ENCODE peak calls at places on chromosomes 11 and 22, in six cellular contexts. One of them, this sample, is unnamed.

GRCh38 chr11:19739872-19740271 is 27.2 kb downstream of the NAV2 start:
- DNase-seq in dorsolateral prefrontal cortex: no peak
- DNase-seq in mucosa of descending colon: no peak
- DNase-seq in ascending aorta: no peak
- DNase-seq in PC-3: no peak
- DNase-seq in sigmoid colon: peak
- DNase-seq in this sample: no peak

GRCh38 chr11:84420261-84420660 is 1134.1 kb upstream of the CCDC90B start:
- DNase-seq in dorsolateral prefrontal cortex: no peak
- DNase-seq in mucosa of descending colon: no peak
- DNase-seq in ascending aorta: no peak
- DNase-seq in PC-3: no peak
- DNase-seq in sigmoid colon: no peak
- DNase-seq in this sample: no peak

GRCh38 chr22:46063861-46064235 is 86.5 kb upstream of the PPARA start:
- DNase-seq in dorsolateral prefrontal cortex: peak
- DNase-seq in mucosa of descending colon: no peak
- DNase-seq in ascending aorta: peak
- DNase-seq in PC-3: peak
- DNase-seq in sigmoid colon: peak
- DNase-seq in this sample: no peak

GRCh38 chr11:20031155-20032001 is 128.9 kb downstream of the DBX1 start:
- DNase-seq in dorsolateral prefrontal cortex: no peak
- DNase-seq in mucosa of descending colon: no peak
- DNase-seq in ascending aorta: no peak
- DNase-seq in PC-3: peak
- DNase-seq in sigmoid colon: no peak
- DNase-seq in this sample: no peak

GRCh38 chr11:104076455-104076854 is 40.0 kb downstream of the DDI1 start:
- DNase-seq in dorsolateral prefrontal cortex: no peak
- DNase-seq in mucosa of descending colon: no peak
- DNase-seq in ascending aorta: no peak
- DNase-seq in PC-3: no peak
- DNase-seq in sigmoid colon: no peak
- DNase-seq in this sample: no peak

GRCh38 chr11:61637287-61637686 is 42.9 kb upstream of the DAGLA start:
- DNase-seq in dorsolateral prefrontal cortex: no peak
- DNase-seq in mucosa of descending colon: no peak
- DNase-seq in ascending aorta: no peak
- DNase-seq in PC-3: no peak
- DNase-seq in sigmoid colon: no peak
- DNase-seq in this sample: no peak

GRCh38 chr22:29092243-29092642 is 19.4 kb downstream of the KREMEN1 start:
- DNase-seq in dorsolateral prefrontal cortex: no peak
- DNase-seq in mucosa of descending colon: peak
- DNase-seq in ascending aorta: no peak
- DNase-seq in PC-3: no peak
- DNase-seq in sigmoid colon: no peak
- DNase-seq in this sample: no peak

GRCh38 chr11:117279711-117280376 is 11.3 kb upstream of the BACE1-AS start:
- DNase-seq in dorsolateral prefrontal cortex: no peak
- DNase-seq in mucosa of descending colon: no peak
- DNase-seq in ascending aorta: no peak
- DNase-seq in PC-3: no peak
- DNase-seq in sigmoid colon: peak
- DNase-seq in this sample: no peak

GRCh38 chr11:1384206-1384965 is 5.3 kb upstream of the BRSK2 start:
- DNase-seq in dorsolateral prefrontal cortex: no peak
- DNase-seq in mucosa of descending colon: no peak
- DNase-seq in ascending aorta: no peak
- DNase-seq in PC-3: no peak
- DNase-seq in sigmoid colon: no peak
- DNase-seq in this sample: no peak

GRCh38 chr22:23518381-23519187 is 61.5 kb downstream of the IGLL1 start:
- DNase-seq in dorsolateral prefrontal cortex: peak
- DNase-seq in mucosa of descending colon: no peak
- DNase-seq in ascending aorta: no peak
- DNase-seq in PC-3: no peak
- DNase-seq in sigmoid colon: no peak
- DNase-seq in this sample: peak

GRCh38 chr11:19802773-19803293 is 90.2 kb downstream of the NAV2 start:
- DNase-seq in dorsolateral prefrontal cortex: no peak
- DNase-seq in mucosa of descending colon: peak
- DNase-seq in ascending aorta: no peak
- DNase-seq in PC-3: no peak
- DNase-seq in sigmoid colon: no peak
- DNase-seq in this sample: no peak

GRCh38 chr11:31802000-31802551 is 9.0 kb downstream of the PAX6 start:
- DNase-seq in dorsolateral prefrontal cortex: no peak
- DNase-seq in mucosa of descending colon: no peak
- DNase-seq in ascending aorta: no peak
- DNase-seq in PC-3: no peak
- DNase-seq in sigmoid colon: no peak
- DNase-seq in this sample: no peak

GRCh38 chr11:64437426-64437825 is 78.5 kb downstream of the RPS6KA4 start:
- DNase-seq in dorsolateral prefrontal cortex: no peak
- DNase-seq in mucosa of descending colon: no peak
- DNase-seq in ascending aorta: no peak
- DNase-seq in PC-3: no peak
- DNase-seq in sigmoid colon: peak
- DNase-seq in this sample: no peak

GRCh38 chr11:86571273-86571948 is 101.0 kb downstream of the ME3 start:
- DNase-seq in dorsolateral prefrontal cortex: no peak
- DNase-seq in mucosa of descending colon: peak
- DNase-seq in ascending aorta: no peak
- DNase-seq in PC-3: peak
- DNase-seq in sigmoid colon: no peak
- DNase-seq in this sample: no peak

GRCh38 chr11:13984616-13985474 is 22.3 kb downstream of the SPON1 start:
- DNase-seq in dorsolateral prefrontal cortex: no peak
- DNase-seq in mucosa of descending colon: no peak
- DNase-seq in ascending aorta: no peak
- DNase-seq in PC-3: peak
- DNase-seq in sigmoid colon: no peak
- DNase-seq in this sample: no peak

GRCh38 chr11:2168286-2169000 is 3.2 kb downstream of the TH start:
- DNase-seq in dorsolateral prefrontal cortex: no peak
- DNase-seq in mucosa of descending colon: no peak
- DNase-seq in ascending aorta: no peak
- DNase-seq in PC-3: no peak
- DNase-seq in sigmoid colon: no peak
- DNase-seq in this sample: no peak

GRCh38 chr22:22935546-22936157 is 48.0 kb downstream of the IGLL5 start:
- DNase-seq in dorsolateral prefrontal cortex: no peak
- DNase-seq in mucosa of descending colon: peak
- DNase-seq in ascending aorta: no peak
- DNase-seq in PC-3: no peak
- DNase-seq in sigmoid colon: no peak
- DNase-seq in this sample: no peak

GRCh38 chr11:9755561-9755960 is 91.7 kb downstream of the SWAP70 start:
- DNase-seq in dorsolateral prefrontal cortex: no peak
- DNase-seq in mucosa of descending colon: no peak
- DNase-seq in ascending aorta: no peak
- DNase-seq in PC-3: no peak
- DNase-seq in sigmoid colon: no peak
- DNase-seq in this sample: no peak

GRCh38 chr11:43818220-43818619 is 62.4 kb upstream of the ALKBH3 start:
- DNase-seq in dorsolateral prefrontal cortex: no peak
- DNase-seq in mucosa of descending colon: no peak
- DNase-seq in ascending aorta: no peak
- DNase-seq in PC-3: peak
- DNase-seq in sigmoid colon: no peak
- DNase-seq in this sample: no peak

GRCh38 chr11:122115520-122116343 is at the start of gene BLID:
- DNase-seq in dorsolateral prefrontal cortex: peak
- DNase-seq in mucosa of descending colon: peak
- DNase-seq in ascending aorta: no peak
- DNase-seq in PC-3: peak
- DNase-seq in sigmoid colon: peak
- DNase-seq in this sample: no peak

GRCh38 chr11:71250512-71251158 is 1.7 kb downstream of the SHANK2 start:
- DNase-seq in dorsolateral prefrontal cortex: no peak
- DNase-seq in mucosa of descending colon: no peak
- DNase-seq in ascending aorta: no peak
- DNase-seq in PC-3: no peak
- DNase-seq in sigmoid colon: no peak
- DNase-seq in this sample: no peak

GRCh38 chr22:46295277-46295971 is 1.2 kb upstream of the GTSE1 start:
- DNase-seq in dorsolateral prefrontal cortex: no peak
- DNase-seq in mucosa of descending colon: no peak
- DNase-seq in ascending aorta: no peak
- DNase-seq in PC-3: no peak
- DNase-seq in sigmoid colon: no peak
- DNase-seq in this sample: no peak

GRCh38 chr22:23241562-23242472 is 61.5 kb downstream of the BCR start:
- DNase-seq in dorsolateral prefrontal cortex: no peak
- DNase-seq in mucosa of descending colon: no peak
- DNase-seq in ascending aorta: no peak
- DNase-seq in PC-3: no peak
- DNase-seq in sigmoid colon: no peak
- DNase-seq in this sample: no peak

GRCh38 chr11:69962152-69962551 is 116.0 kb upstream of the ANO1 start:
- DNase-seq in dorsolateral prefrontal cortex: no peak
- DNase-seq in mucosa of descending colon: no peak
- DNase-seq in ascending aorta: no peak
- DNase-seq in PC-3: peak
- DNase-seq in sigmoid colon: no peak
- DNase-seq in this sample: no peak

GRCh38 chr11:46489668-46490560 is 98.3 kb upstream of the CHRM4 start:
- DNase-seq in dorsolateral prefrontal cortex: no peak
- DNase-seq in mucosa of descending colon: peak
- DNase-seq in ascending aorta: no peak
- DNase-seq in PC-3: peak
- DNase-seq in sigmoid colon: no peak
- DNase-seq in this sample: no peak

GRCh38 chr22:20424553-20424936 is 13.1 kb downstream of the SCARF2 start:
- DNase-seq in dorsolateral prefrontal cortex: no peak
- DNase-seq in mucosa of descending colon: no peak
- DNase-seq in ascending aorta: no peak
- DNase-seq in PC-3: no peak
- DNase-seq in sigmoid colon: no peak
- DNase-seq in this sample: no peak

GRCh38 chr11:83002047-83002446 is 69.7 kb downstream of the RAB30 start:
- DNase-seq in dorsolateral prefrontal cortex: no peak
- DNase-seq in mucosa of descending colon: no peak
- DNase-seq in ascending aorta: no peak
- DNase-seq in PC-3: no peak
- DNase-seq in sigmoid colon: no peak
- DNase-seq in this sample: no peak

GRCh38 chr22:38269466-38269865 is 3.3 kb downstream of the TMEM184B start:
- DNase-seq in dorsolateral prefrontal cortex: no peak
- DNase-seq in mucosa of descending colon: no peak
- DNase-seq in ascending aorta: no peak
- DNase-seq in PC-3: no peak
- DNase-seq in sigmoid colon: no peak
- DNase-seq in this sample: no peak

GRCh38 chr22:17891427-17892167 is 117.3 kb upstream of the BID start:
- DNase-seq in dorsolateral prefrontal cortex: peak
- DNase-seq in mucosa of descending colon: peak
- DNase-seq in ascending aorta: no peak
- DNase-seq in PC-3: no peak
- DNase-seq in sigmoid colon: no peak
- DNase-seq in this sample: no peak
- TF ChIP-seq CTCF in dorsolateral prefrontal cortex: peak
- TF ChIP-seq CTCF in mucosa of descending colon: peak
- TF ChIP-seq CTCF in ascending aorta: no peak
- TF ChIP-seq CTCF in PC-3: peak
- TF ChIP-seq CTCF in sigmoid colon: peak
- TF ChIP-seq CTCF in this sample: peak

GRCh38 chr11:72426758-72427157 is 7.6 kb downstream of the CLPB start:
- DNase-seq in dorsolateral prefrontal cortex: no peak
- DNase-seq in mucosa of descending colon: no peak
- DNase-seq in ascending aorta: no peak
- DNase-seq in PC-3: no peak
- DNase-seq in sigmoid colon: peak
- DNase-seq in this sample: no peak

GRCh38 chr11:72429626-72430025 is 4.7 kb downstream of the CLPB start:
- DNase-seq in dorsolateral prefrontal cortex: no peak
- DNase-seq in mucosa of descending colon: no peak
- DNase-seq in ascending aorta: no peak
- DNase-seq in PC-3: no peak
- DNase-seq in sigmoid colon: no peak
- DNase-seq in this sample: no peak

GRCh38 chr11:72423840-72424239 is 10.5 kb downstream of the CLPB start:
- DNase-seq in dorsolateral prefrontal cortex: no peak
- DNase-seq in mucosa of descending colon: no peak
- DNase-seq in ascending aorta: no peak
- DNase-seq in PC-3: no peak
- DNase-seq in sigmoid colon: no peak
- DNase-seq in this sample: no peak

GRCh38 chr11:72425053-72425980 is 9.0 kb downstream of the CLPB start:
- DNase-seq in dorsolateral prefrontal cortex: no peak
- DNase-seq in mucosa of descending colon: no peak
- DNase-seq in ascending aorta: no peak
- DNase-seq in PC-3: no peak
- DNase-seq in sigmoid colon: peak
- DNase-seq in this sample: no peak

DNA sequence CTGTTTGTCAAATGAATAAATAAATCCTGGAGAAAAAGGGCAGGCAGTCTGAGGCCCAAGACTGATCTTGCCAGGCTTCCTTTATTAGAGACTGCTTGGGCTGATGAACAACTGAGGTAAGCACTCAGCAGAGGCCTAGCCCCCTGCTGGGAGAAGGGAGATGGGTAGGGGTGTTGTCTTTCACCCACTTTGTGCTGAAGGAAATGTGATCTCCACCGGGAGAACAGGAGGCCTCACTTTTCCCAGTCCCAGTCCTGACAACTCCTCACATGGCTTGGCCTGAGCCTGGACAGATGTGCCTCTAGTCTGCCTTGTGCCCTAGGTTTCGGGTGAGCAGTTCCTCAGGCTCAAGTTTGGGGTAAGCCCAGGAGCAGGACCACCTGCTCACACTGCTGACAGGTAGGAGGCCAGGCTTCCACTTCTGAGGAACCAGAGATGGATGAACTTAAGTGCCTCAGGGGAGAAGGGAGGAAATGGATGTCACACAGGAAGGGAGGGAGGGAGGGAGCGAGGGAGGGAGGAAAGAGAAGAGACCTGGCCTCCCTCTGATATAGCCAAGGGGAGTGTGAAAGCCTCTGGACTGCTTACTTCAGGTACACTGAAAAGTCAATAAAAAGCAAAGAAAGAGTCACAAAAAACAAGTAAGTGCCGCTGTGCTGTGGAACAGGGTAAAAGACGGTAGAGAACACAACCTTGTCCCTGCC is 8.1 kb downstream of the CLPB start:
- DNase-seq in dorsolateral prefrontal cortex: no peak
- DNase-seq in mucosa of descending colon: no peak
- DNase-seq in ascending aorta: no peak
- DNase-seq in PC-3: no peak
- DNase-seq in sigmoid colon: peak
- DNase-seq in this sample: no peak
- TF ChIP-seq CTCF in dorsolateral prefrontal cortex: no peak
- TF ChIP-seq CTCF in mucosa of descending colon: no peak
- TF ChIP-seq CTCF in ascending aorta: no peak
- TF ChIP-seq CTCF in PC-3: no peak
- TF ChIP-seq CTCF in sigmoid colon: no peak
- TF ChIP-seq CTCF in this sample: no peak

GRCh38 chr11:75574698-75575265 is 12.7 kb downstream of the SERPINH1 start:
- DNase-seq in dorsolateral prefrontal cortex: no peak
- DNase-seq in mucosa of descending colon: no peak
- DNase-seq in ascending aorta: no peak
- DNase-seq in PC-3: no peak
- DNase-seq in sigmoid colon: no peak
- DNase-seq in this sample: no peak
- TF ChIP-seq CTCF in dorsolateral prefrontal cortex: no peak
- TF ChIP-seq CTCF in mucosa of descending colon: no peak
- TF ChIP-seq CTCF in ascending aorta: no peak
- TF ChIP-seq CTCF in PC-3: peak
- TF ChIP-seq CTCF in sigmoid colon: no peak
- TF ChIP-seq CTCF in this sample: no peak

GRCh38 chr11:107683807-107684206 is 28.0 kb downstream of the SLN start:
- DNase-seq in dorsolateral prefrontal cortex: no peak
- DNase-seq in mucosa of descending colon: no peak
- DNase-seq in ascending aorta: no peak
- DNase-seq in PC-3: peak
- DNase-seq in sigmoid colon: no peak
- DNase-seq in this sample: no peak
- TF ChIP-seq CTCF in dorsolateral prefrontal cortex: no peak
- TF ChIP-seq CTCF in mucosa of descending colon: no peak
- TF ChIP-seq CTCF in ascending aorta: no peak
- TF ChIP-seq CTCF in PC-3: peak
- TF ChIP-seq CTCF in sigmoid colon: no peak
- TF ChIP-seq CTCF in this sample: no peak

This sample was measured in D721Med.